ENCODE peak calls at places on chromosomes 5 and 9, in seven cellular contexts. M is H9, N is mesenchymal stem cell, G is H1, Y is IMR-90, H is neuronal stem cell, Q is mesendoderm. J is an unnamed sample.

GRCh38 chr5:55888205-55888604 is 37.0 kb downstream of the IL31RA start:
- DNase-seq in H (no peak), Q (no peak), Y (no peak), M (no peak), N (no peak), G (no peak), J (no peak)

GRCh38 chr9:35827486-35827885 is 1.0 kb downstream of the FAM221B start:
- DNase-seq in G (no peak), M (no peak), Y (peak), Q (no peak), H (no peak), N (peak), J (no peak)

GRCh38 chr9:115198018-115198417 is 80.1 kb upstream of the TNC start:
- DNase-seq in M (no peak), Q (peak), Y (peak), H (no peak), N (peak), G (no peak), J (peak)

GRCh38 chr5:32916648-32917047 is 205.5 kb downstream of the NPR3 start:
- DNase-seq in Y (peak), N (peak), M (peak), G (peak), H (no peak), Q (peak), J (no peak)

GRCh38 chr5:177089146-177089545 is 2.4 kb downstream of the FGFR4 start:
- DNase-seq in Y (no peak), Q (no peak), H (no peak), M (no peak), N (peak), G (no peak), J (no peak)

GRCh38 chr5:135376961-135377621 is 21.9 kb downstream of the MACROH2A1 start:
- DNase-seq in N (no peak), Y (no peak), G (no peak), Q (no peak), M (no peak), H (no peak), J (no peak)

GRCh38 chr9:92992549-92992948 is 45.2 kb downstream of the FGD3 start:
- DNase-seq in M (peak), Q (peak), N (no peak), H (no peak), G (peak), Y (no peak), J (no peak)

GRCh38 chr5:120017523-120017922 is 388.2 kb downstream of the FAM170A start:
- DNase-seq in Q (no peak), Y (peak), G (no peak), H (no peak), N (peak), M (no peak), J (no peak)

GRCh38 chr9:21017092-21017491 is 14.3 kb downstream of the HACD4 start:
- DNase-seq in M (no peak), H (no peak), Y (peak), N (peak), Q (no peak), G (no peak), J (no peak)

GRCh38 chr5:178426326-178427130 is 163.7 kb downstream of the COL23A1 start:
- DNase-seq in M (no peak), Y (no peak), N (no peak), H (no peak), G (no peak), Q (no peak), J (no peak)

GRCh38 chr9:72278959-72279358 is 86.0 kb downstream of the ZFAND5 start:
- DNase-seq in G (no peak), M (no peak), Y (no peak), H (no peak), Q (no peak), N (no peak), J (no peak)

GRCh38 chr9:116070256-116070914 is 83.2 kb upstream of the PAPPA start:
- DNase-seq in Q (no peak), Y (peak), M (no peak), N (no peak), G (no peak), H (no peak), J (no peak)

GRCh38 chr5:100421360-100421759 is 113.8 kb upstream of the FAM174A start:
- DNase-seq in H (no peak), G (no peak), Y (no peak), N (no peak), Q (no peak), M (no peak), J (no peak)

GRCh38 chr5:172299916-172300439 is 16.4 kb upstream of the UBTD2 start:
- DNase-seq in M (no peak), H (no peak), G (no peak), N (peak), Q (no peak), Y (peak), J (no peak)

GRCh38 chr9:91580136-91580535 is 156.5 kb upstream of the NFIL3 start:
- DNase-seq in H (no peak), M (no peak), N (peak), Q (peak), Y (peak), G (no peak), J (no peak)

GRCh38 chr5:124661317-124662141 is 84.9 kb downstream of the ZNF608 start:
- DNase-seq in M (no peak), N (peak), G (peak), Q (peak), Y (peak), H (peak), J (peak)

GRCh38 chr5:151408633-151409243 is 38.7 kb upstream of the SLC36A1 start:
- DNase-seq in M (no peak), H (no peak), G (no peak), N (no peak), Q (peak), Y (no peak), J (no peak)

GRCh38 chr5:179224741-179225140 is 120.5 kb downstream of the ADAMTS2 start:
- DNase-seq in G (no peak), Y (no peak), M (peak), Q (no peak), N (no peak), H (no peak), J (no peak)

GRCh38 chr9:113929634-113930092 is 53.6 kb downstream of the ZNF618 start:
- DNase-seq in N (no peak), Q (no peak), G (no peak), M (no peak), Y (peak), H (no peak), J (no peak)

GRCh38 chr5:57539281-57539701 is 56.7 kb upstream of the ACTBL2 start:
- DNase-seq in Y (peak), M (no peak), N (peak), G (no peak), H (no peak), Q (no peak), J (no peak)

GRCh38 chr9:93267681-93268505 is 84.0 kb downstream of the WNK2 start:
- DNase-seq in Y (no peak), H (no peak), N (no peak), M (no peak), Q (no peak), G (no peak), J (no peak)

GRCh38 chr5:104016650-104017049 is 454.1 kb upstream of the NUDT12 start:
- DNase-seq in M (no peak), Y (peak), N (no peak), H (no peak), G (no peak), Q (no peak), J (no peak)

GRCh38 chr5:130168211-130168610 is 263.9 kb downstream of the CHSY3 start:
- DNase-seq in Q (no peak), M (no peak), Y (no peak), G (no peak), N (no peak), H (no peak), J (no peak)

GRCh38 chr9:133342083-133342406 is 5.9 kb downstream of the MED22 start:
- DNase-seq in M (peak), Q (peak), Y (no peak), N (no peak), G (no peak), H (no peak), J (no peak)

GRCh38 chr9:83236029-83236696 is 173.2 kb upstream of the RASEF start:
- DNase-seq in H (no peak), G (no peak), M (no peak), Y (no peak), Q (no peak), N (no peak), J (no peak)

GRCh38 chr9:134025606-134026541 is 593 bp downstream of the BRD3OS start:
- DNase-seq in Y (peak), M (peak), Q (peak), H (peak), G (no peak), N (peak), J (peak)

GRCh38 chr9:92962303-92962649 is 15.0 kb downstream of the FGD3 start:
- DNase-seq in H (no peak), G (no peak), M (no peak), Y (no peak), N (no peak), Q (no peak), J (no peak)

GRCh38 chr9:21656776-21657637 is 145.4 kb upstream of the MTAP start:
- DNase-seq in Q (no peak), Y (peak), M (no peak), N (no peak), G (no peak), H (no peak), J (peak)

GRCh38 chr9:124222918-124223720 is 34.6 kb upstream of the NEK6 start:
- DNase-seq in H (no peak), M (no peak), N (peak), Q (no peak), Y (peak), G (no peak), J (no peak)

GRCh38 chr9:133980864-133981588 is 11.1 kb downstream of the VAV2 start:
- DNase-seq in M (no peak), N (no peak), Q (no peak), H (no peak), G (no peak), Y (no peak), J (no peak)

GRCh38 chr9:131618071-131618479 is 72.8 kb downstream of the PRRT1B start:
- DNase-seq in Y (no peak), M (no peak), H (no peak), Q (no peak), N (peak), G (no peak), J (no peak)

GRCh38 chr5:180870669-180871068 is 9.6 kb upstream of the ZFP62 start:
- DNase-seq in N (no peak), G (no peak), H (no peak), Q (no peak), M (no peak), Y (no peak), J (no peak)

GRCh38 chr5:35335752-35336151 is 105.5 kb upstream of the PRLR start:
- DNase-seq in Y (no peak), N (no peak), Q (no peak), M (no peak), G (no peak), H (no peak), J (no peak)

DNA sequence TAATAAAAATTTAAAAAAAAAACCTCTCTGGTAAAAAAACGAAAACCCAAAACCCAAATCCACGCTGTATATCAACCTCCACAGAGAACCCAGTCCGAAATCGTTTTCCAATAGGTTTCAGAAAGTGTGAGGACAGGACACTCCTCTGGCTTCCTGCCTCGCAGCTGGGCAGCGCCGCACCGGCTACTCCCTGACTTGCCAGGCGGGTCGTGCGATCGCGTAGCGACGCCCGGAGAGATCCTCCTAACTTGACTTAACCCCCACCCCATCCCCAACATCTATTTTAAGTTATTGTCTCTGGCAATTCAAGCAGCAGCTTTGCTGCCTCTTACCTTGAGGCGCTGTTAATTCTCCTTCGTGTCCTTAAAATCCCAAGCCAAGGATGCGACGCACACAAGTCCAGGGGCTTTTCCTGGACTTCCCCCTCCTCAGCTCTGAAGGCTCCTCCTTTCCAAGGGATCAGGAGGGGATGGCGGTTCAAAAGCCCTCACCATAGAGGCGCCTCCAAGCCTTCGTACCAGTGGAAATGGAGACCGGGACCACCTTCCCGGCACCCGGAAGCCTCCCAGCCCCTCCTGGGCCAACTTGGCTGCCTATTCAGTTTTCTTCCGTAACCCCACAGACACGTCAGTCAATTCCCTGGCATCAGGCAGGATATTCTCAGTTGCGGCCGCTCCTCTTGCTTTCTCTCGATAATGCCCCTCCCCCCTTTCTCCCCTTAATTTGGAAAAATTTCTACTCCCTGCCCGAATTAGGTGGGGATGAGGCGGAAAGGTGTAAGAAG is 1639.5 kb upstream of the C9orf72 start:
- DNase-seq in Q (peak), M (peak), H (peak), Y (no peak), N (peak), G (no peak), J (no peak)
- H3K27ac ChIP-seq in Q (no peak), M (no peak), H (no peak), Y (no peak), N (no peak), G (no peak), J (no peak)

GRCh38 chr5:88552406-88552805 is 283.8 kb upstream of the TMEM161B start:
- DNase-seq in Y (no peak), H (no peak), M (no peak), N (no peak), G (no peak), Q (no peak), J (no peak)

GRCh38 chr5:88556415-88556814 is 287.8 kb upstream of the TMEM161B start:
- DNase-seq in Q (peak), M (peak), Y (no peak), N (no peak), H (no peak), G (no peak), J (no peak)

GRCh38 chr5:88555658-88556057 is 287.0 kb upstream of the TMEM161B start:
- DNase-seq in N (no peak), M (peak), Y (no peak), Q (peak), G (no peak), H (peak), J (no peak)

GRCh38 chr5:88551724-88552345 is 283.2 kb upstream of the TMEM161B start:
- DNase-seq in Y (no peak), H (peak), G (no peak), M (peak), Q (peak), N (no peak), J (no peak)

GRCh38 chr5:88553926-88554325 is 285.3 kb upstream of the TMEM161B start:
- DNase-seq in H (no peak), M (no peak), Q (no peak), G (no peak), N (no peak), Y (no peak), J (no peak)
- H2BK120ac ChIP-seq in H (no peak), M (no peak), Q (no peak), G (no peak), N (no peak), Y (no peak), J (no peak)

GRCh38 chr9:111098093-111098492 is 59.8 kb upstream of the LPAR1 start:
- DNase-seq in Q (no peak), M (no peak), Y (no peak), H (no peak), G (no peak), N (no peak), J (no peak)
- H3K27ac ChIP-seq in Q (no peak), M (no peak), Y (no peak), H (no peak), G (no peak), N (no peak), J (no peak)

GRCh38 chr5:168679515-168679920 is 100.3 kb upstream of the PANK3 start:
- DNase-seq in H (peak), Q (peak), M (peak), N (peak), G (peak), Y (peak), J (peak)

GRCh38 chr5:168675883-168676408 is 96.8 kb upstream of the PANK3 start:
- DNase-seq in G (no peak), H (no peak), Q (no peak), N (no peak), M (no peak), Y (no peak), J (no peak)

GRCh38 chr5:168674893-168675482 is 95.8 kb upstream of the PANK3 start:
- DNase-seq in H (no peak), N (no peak), M (no peak), Y (no peak), G (no peak), Q (peak), J (no peak)

GRCh38 chr5:168672888-168673287 is 93.7 kb upstream of the PANK3 start:
- DNase-seq in H (no peak), Y (no peak), N (no peak), M (no peak), Q (no peak), G (no peak), J (no peak)

GRCh38 chr5:168676499-168676898 is 97.3 kb upstream of the PANK3 start:
- DNase-seq in Y (no peak), H (no peak), N (no peak), G (no peak), M (no peak), Q (no peak), J (no peak)
- H2BK120ac ChIP-seq in Y (no peak), H (no peak), N (no peak), G (no peak), M (no peak), Q (no peak), J (no peak)

GRCh38 chr9:137757139-137757538 is 120.4 kb upstream of the CACNA1B start:
- DNase-seq in Y (no peak), G (no peak), H (no peak), M (no peak), Q (no peak), N (no peak), J (no peak)
- H3K27ac ChIP-seq in Y (peak), G (no peak), H (no peak), M (no peak), Q (no peak), N (no peak), J (no peak)

GRCh38 chr5:143248822-143249579 is 154.5 kb downstream of the NR3C1 start:
- DNase-seq in G (no peak), Q (no peak), M (no peak), N (peak), H (no peak), Y (peak), J (peak)

GRCh38 chr5:143245929-143246561 is 157.4 kb downstream of the NR3C1 start:
- DNase-seq in Q (no peak), Y (peak), G (no peak), H (no peak), M (no peak), N (peak), J (peak)

GRCh38 chr5:143249851-143250250 is 153.6 kb downstream of the NR3C1 start:
- DNase-seq in Q (no peak), G (no peak), Y (peak), H (no peak), N (no peak), M (no peak), J (no peak)

GRCh38 chr5:143247134-143247815 is 156.2 kb downstream of the NR3C1 start:
- DNase-seq in N (no peak), G (no peak), Q (no peak), Y (no peak), M (no peak), H (no peak), J (no peak)

DNA sequence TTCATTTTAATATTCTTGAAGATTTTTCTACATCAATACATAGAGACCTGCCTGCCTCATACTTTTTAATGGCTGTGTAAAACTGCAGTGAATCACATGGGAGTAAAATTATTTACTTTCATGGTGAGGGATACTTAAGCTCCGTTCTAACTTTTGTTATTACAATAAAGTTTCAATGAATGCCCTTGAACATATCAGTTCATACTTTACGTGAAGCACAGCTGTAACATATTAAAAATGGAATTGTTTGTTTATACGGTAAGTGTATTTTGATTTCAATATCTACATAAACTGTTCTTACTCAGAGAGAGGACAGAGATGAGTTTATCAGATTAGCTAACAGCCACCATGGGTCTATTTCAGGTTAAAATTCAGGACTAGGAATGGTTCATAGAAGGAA is 155.1 kb downstream of the NR3C1 start:
- DNase-seq in N (no peak), Y (peak), Q (no peak), G (no peak), H (no peak), M (no peak), J (no peak)
- H2BK120ac ChIP-seq in N (no peak), Y (peak), Q (no peak), G (no peak), H (no peak), M (no peak), J (no peak)

J was measured in trophoblast cell.